ENCODE peak calls at places on chromosome 13, in four cellular contexts. One of them, this sample, is unnamed.

GRCh38 chr13:41502676-41503075 is 45.3 kb downstream of the RGCC start:
- DNase-seq in effector CD4-positive, alpha-beta T cell: no peak
- DNase-seq in T follicular helper cell: peak
- DNase-seq in NCI-H1417: no peak
- DNase-seq in this sample: no peak

GRCh38 chr13:34256236-34256635 is 438.3 kb downstream of the RFC3 start:
- DNase-seq in effector CD4-positive, alpha-beta T cell: no peak
- DNase-seq in T follicular helper cell: no peak
- DNase-seq in NCI-H1417: no peak
- DNase-seq in this sample: no peak

GRCh38 chr13:78192721-78193120 is 274.1 kb upstream of the EDNRB start:
- DNase-seq in effector CD4-positive, alpha-beta T cell: no peak
- DNase-seq in T follicular helper cell: no peak
- DNase-seq in NCI-H1417: no peak
- DNase-seq in this sample: no peak

GRCh38 chr13:77565635-77566034 is 30.1 kb downstream of the SCEL start:
- DNase-seq in effector CD4-positive, alpha-beta T cell: no peak
- DNase-seq in T follicular helper cell: no peak
- DNase-seq in NCI-H1417: peak
- DNase-seq in this sample: peak

GRCh38 chr13:28792992-28793391 is 27.1 kb upstream of the MTUS2 start:
- DNase-seq in effector CD4-positive, alpha-beta T cell: no peak
- DNase-seq in T follicular helper cell: no peak
- DNase-seq in NCI-H1417: no peak
- DNase-seq in this sample: no peak

GRCh38 chr13:27360562-27360961 is 63.9 kb upstream of the GTF3A start:
- DNase-seq in effector CD4-positive, alpha-beta T cell: no peak
- DNase-seq in T follicular helper cell: no peak
- DNase-seq in NCI-H1417: no peak
- DNase-seq in this sample: no peak

GRCh38 chr13:75202981-75203380 is 279.0 kb downstream of the TBC1D4 start:
- DNase-seq in effector CD4-positive, alpha-beta T cell: no peak
- DNase-seq in T follicular helper cell: no peak
- DNase-seq in NCI-H1417: no peak
- DNase-seq in this sample: no peak

GRCh38 chr13:41383400-41383799 is 72.3 kb downstream of the NAA16 start:
- DNase-seq in effector CD4-positive, alpha-beta T cell: no peak
- DNase-seq in T follicular helper cell: no peak
- DNase-seq in NCI-H1417: no peak
- DNase-seq in this sample: no peak

GRCh38 chr13:40995997-40996396 is 23.1 kb downstream of the ELF1 start:
- DNase-seq in effector CD4-positive, alpha-beta T cell: no peak
- DNase-seq in T follicular helper cell: no peak
- DNase-seq in NCI-H1417: no peak
- DNase-seq in this sample: no peak

This sample was measured in NCI-H2171 treated with DMSO at 0.1 percent for 48 hours.